ENCODE peak calls at places on chromosomes 5 and 9, in six cellular contexts. One of them, this sample, is unnamed.

GRCh38 chr5:73853091-73853490 is 227.1 kb downstream of the ARHGEF28 start:
- DNase-seq in right lobe of liver: no peak
- DNase-seq in prostate gland: no peak
- DNase-seq in adrenal gland: peak
- DNase-seq in sigmoid colon: no peak
- DNase-seq in IMR-90: peak
- DNase-seq in this sample: no peak

GRCh38 chr5:103466494-103466893 is 96.1 kb downstream of the NUDT12 start:
- DNase-seq in IMR-90: peak
- DNase-seq in adrenal gland: peak
- DNase-seq in right lobe of liver: no peak
- DNase-seq in sigmoid colon: no peak
- DNase-seq in prostate gland: no peak
- DNase-seq in this sample: no peak

GRCh38 chr5:95283761-95284511 is 958 bp downstream of the MCTP1 start:
- DNase-seq in right lobe of liver: no peak
- DNase-seq in sigmoid colon: no peak
- DNase-seq in prostate gland: no peak
- DNase-seq in adrenal gland: peak
- DNase-seq in IMR-90: no peak
- DNase-seq in this sample: no peak

GRCh38 chr9:130471411-130472183 is 26.8 kb downstream of the ASS1 start:
- DNase-seq in right lobe of liver: no peak
- DNase-seq in IMR-90: no peak
- DNase-seq in adrenal gland: no peak
- DNase-seq in sigmoid colon: no peak
- DNase-seq in prostate gland: no peak
- DNase-seq in this sample: no peak

GRCh38 chr5:125337222-125337768 is 590.9 kb upstream of the ZNF608 start:
- DNase-seq in right lobe of liver: no peak
- DNase-seq in sigmoid colon: no peak
- DNase-seq in IMR-90: peak
- DNase-seq in prostate gland: no peak
- DNase-seq in adrenal gland: no peak
- DNase-seq in this sample: no peak

GRCh38 chr9:121808781-121809180 is 157.3 kb downstream of the DAB2IP start:
- DNase-seq in right lobe of liver: no peak
- DNase-seq in prostate gland: no peak
- DNase-seq in adrenal gland: no peak
- DNase-seq in IMR-90: no peak
- DNase-seq in sigmoid colon: no peak
- DNase-seq in this sample: no peak

GRCh38 chr5:177111720-177112394 is 21.7 kb upstream of the NSD1 start:
- DNase-seq in right lobe of liver: peak
- DNase-seq in sigmoid colon: no peak
- DNase-seq in IMR-90: peak
- DNase-seq in prostate gland: no peak
- DNase-seq in adrenal gland: peak
- DNase-seq in this sample: peak

GRCh38 chr9:115540091-115540490 is 422.1 kb upstream of the TNC start:
- DNase-seq in adrenal gland: no peak
- DNase-seq in prostate gland: no peak
- DNase-seq in IMR-90: peak
- DNase-seq in right lobe of liver: no peak
- DNase-seq in sigmoid colon: no peak
- DNase-seq in this sample: no peak

GRCh38 chr9:93039456-93039855 is 19.0 kb upstream of the SUSD3 start:
- DNase-seq in prostate gland: no peak
- DNase-seq in IMR-90: no peak
- DNase-seq in right lobe of liver: no peak
- DNase-seq in adrenal gland: no peak
- DNase-seq in sigmoid colon: no peak
- DNase-seq in this sample: no peak

GRCh38 chr9:127692071-127692470 is 14.7 kb upstream of the CFAP157 start:
- DNase-seq in prostate gland: no peak
- DNase-seq in right lobe of liver: no peak
- DNase-seq in IMR-90: no peak
- DNase-seq in sigmoid colon: no peak
- DNase-seq in adrenal gland: no peak
- DNase-seq in this sample: no peak

GRCh38 chr9:21696411-21696865 is 106.0 kb upstream of the MTAP start:
- DNase-seq in IMR-90: no peak
- DNase-seq in prostate gland: no peak
- DNase-seq in right lobe of liver: no peak
- DNase-seq in sigmoid colon: no peak
- DNase-seq in adrenal gland: no peak
- DNase-seq in this sample: no peak

GRCh38 chr9:126126012-126126411 is 200.6 kb upstream of the MVB12B start:
- DNase-seq in adrenal gland: no peak
- DNase-seq in IMR-90: no peak
- DNase-seq in prostate gland: no peak
- DNase-seq in sigmoid colon: no peak
- DNase-seq in right lobe of liver: no peak
- DNase-seq in this sample: no peak

GRCh38 chr9:130058154-130058553 is 4.4 kb downstream of the GPR107 start:
- DNase-seq in adrenal gland: no peak
- DNase-seq in prostate gland: no peak
- DNase-seq in right lobe of liver: no peak
- DNase-seq in IMR-90: no peak
- DNase-seq in sigmoid colon: peak
- DNase-seq in this sample: no peak

GRCh38 chr9:113514061-113514460 is 50.5 kb downstream of the RGS3 start:
- DNase-seq in right lobe of liver: no peak
- DNase-seq in prostate gland: no peak
- DNase-seq in sigmoid colon: no peak
- DNase-seq in adrenal gland: no peak
- DNase-seq in IMR-90: no peak
- DNase-seq in this sample: no peak

GRCh38 chr9:11946521-11946920 is 746.7 kb upstream of the TYRP1 start:
- DNase-seq in IMR-90: no peak
- DNase-seq in right lobe of liver: no peak
- DNase-seq in adrenal gland: no peak
- DNase-seq in prostate gland: no peak
- DNase-seq in sigmoid colon: no peak
- DNase-seq in this sample: no peak

GRCh38 chr9:70093944-70094343 is 50.3 kb downstream of the MAMDC2 start:
- DNase-seq in right lobe of liver: no peak
- DNase-seq in prostate gland: no peak
- DNase-seq in adrenal gland: no peak
- DNase-seq in sigmoid colon: no peak
- DNase-seq in IMR-90: no peak
- DNase-seq in this sample: no peak

GRCh38 chr5:124981901-124982300 is 235.5 kb upstream of the ZNF608 start:
- DNase-seq in adrenal gland: no peak
- DNase-seq in right lobe of liver: no peak
- DNase-seq in prostate gland: no peak
- DNase-seq in sigmoid colon: no peak
- DNase-seq in IMR-90: no peak
- DNase-seq in this sample: no peak

GRCh38 chr5:99019812-99020697 is 91.2 kb upstream of the CHD1 start:
- DNase-seq in right lobe of liver: no peak
- DNase-seq in sigmoid colon: no peak
- DNase-seq in adrenal gland: no peak
- DNase-seq in prostate gland: no peak
- DNase-seq in IMR-90: peak
- DNase-seq in this sample: no peak

GRCh38 chr5:34657550-34657921 is 1.4 kb downstream of the RAI14 start:
- DNase-seq in sigmoid colon: peak
- DNase-seq in right lobe of liver: no peak
- DNase-seq in prostate gland: no peak
- DNase-seq in adrenal gland: peak
- DNase-seq in IMR-90: peak
- DNase-seq in this sample: no peak

GRCh38 chr5:178313316-178313715 is 80.7 kb upstream of the PHYKPL start:
- DNase-seq in adrenal gland: no peak
- DNase-seq in prostate gland: no peak
- DNase-seq in right lobe of liver: no peak
- DNase-seq in sigmoid colon: peak
- DNase-seq in IMR-90: no peak
- DNase-seq in this sample: no peak

GRCh38 chr5:149135536-149136201 is 5.6 kb upstream of the ABLIM3 start:
- DNase-seq in IMR-90: peak
- DNase-seq in adrenal gland: peak
- DNase-seq in prostate gland: no peak
- DNase-seq in right lobe of liver: peak
- DNase-seq in sigmoid colon: no peak
- DNase-seq in this sample: no peak

GRCh38 chr5:81626524-81626923 is 124.4 kb downstream of the SSBP2 start:
- DNase-seq in sigmoid colon: no peak
- DNase-seq in adrenal gland: peak
- DNase-seq in prostate gland: no peak
- DNase-seq in IMR-90: peak
- DNase-seq in right lobe of liver: no peak
- DNase-seq in this sample: no peak

DNA sequence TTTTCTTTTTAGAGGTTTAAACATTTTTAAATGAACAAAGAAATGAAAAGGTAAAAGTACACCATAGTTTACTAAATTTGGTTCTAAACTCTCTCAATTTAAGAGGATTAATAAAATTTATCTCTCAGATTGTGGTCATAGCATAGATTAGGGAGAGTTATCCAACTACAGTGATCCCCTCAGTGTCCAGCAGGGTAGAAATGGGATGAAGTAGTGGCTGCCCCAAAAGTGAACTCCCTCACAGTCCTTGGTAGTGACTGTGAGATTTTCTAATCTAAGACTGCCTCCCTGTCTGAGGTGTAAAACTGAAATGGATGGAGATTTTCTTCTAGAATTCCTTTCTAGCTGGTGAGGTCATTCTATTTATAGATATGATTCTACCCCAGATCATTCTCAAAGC is 455.5 kb downstream of the ACTL7B start:
- DNase-seq in sigmoid colon: no peak
- DNase-seq in adrenal gland: no peak
- DNase-seq in IMR-90: no peak
- DNase-seq in right lobe of liver: no peak
- DNase-seq in prostate gland: no peak
- DNase-seq in this sample: no peak
- TF ChIP-seq CTCF in sigmoid colon: no peak
- TF ChIP-seq CTCF in adrenal gland: no peak
- TF ChIP-seq CTCF in IMR-90: no peak
- TF ChIP-seq CTCF in right lobe of liver: no peak
- TF ChIP-seq CTCF in prostate gland: no peak
- TF ChIP-seq CTCF in this sample: no peak

GRCh38 chr9:111483419-111483861 is 743 bp downstream of the ECPAS start:
- DNase-seq in adrenal gland: no peak
- DNase-seq in right lobe of liver: no peak
- DNase-seq in IMR-90: no peak
- DNase-seq in prostate gland: no peak
- DNase-seq in sigmoid colon: no peak
- DNase-seq in this sample: no peak
- H3K4me3 ChIP-seq in adrenal gland: peak
- H3K4me3 ChIP-seq in right lobe of liver: peak
- H3K4me3 ChIP-seq in IMR-90: peak
- H3K4me3 ChIP-seq in prostate gland: peak
- H3K4me3 ChIP-seq in sigmoid colon: peak
- H3K4me3 ChIP-seq in this sample: peak

GRCh38 chr9:124660341-124660801 is 110.7 kb downstream of the NR6A1 start:
- DNase-seq in right lobe of liver: no peak
- DNase-seq in prostate gland: no peak
- DNase-seq in IMR-90: peak
- DNase-seq in adrenal gland: peak
- DNase-seq in sigmoid colon: no peak
- DNase-seq in this sample: no peak

GRCh38 chr9:124659099-124659659 is 111.9 kb downstream of the NR6A1 start:
- DNase-seq in prostate gland: peak
- DNase-seq in sigmoid colon: peak
- DNase-seq in IMR-90: peak
- DNase-seq in adrenal gland: peak
- DNase-seq in right lobe of liver: peak
- DNase-seq in this sample: peak

GRCh38 chr9:124657526-124657925 is 113.6 kb downstream of the NR6A1 start:
- DNase-seq in sigmoid colon: no peak
- DNase-seq in IMR-90: no peak
- DNase-seq in right lobe of liver: no peak
- DNase-seq in prostate gland: no peak
- DNase-seq in adrenal gland: no peak
- DNase-seq in this sample: no peak

GRCh38 chr9:124661184-124661755 is 109.8 kb downstream of the NR6A1 start:
- DNase-seq in right lobe of liver: no peak
- DNase-seq in sigmoid colon: no peak
- DNase-seq in IMR-90: peak
- DNase-seq in prostate gland: no peak
- DNase-seq in adrenal gland: no peak
- DNase-seq in this sample: no peak

DNA sequence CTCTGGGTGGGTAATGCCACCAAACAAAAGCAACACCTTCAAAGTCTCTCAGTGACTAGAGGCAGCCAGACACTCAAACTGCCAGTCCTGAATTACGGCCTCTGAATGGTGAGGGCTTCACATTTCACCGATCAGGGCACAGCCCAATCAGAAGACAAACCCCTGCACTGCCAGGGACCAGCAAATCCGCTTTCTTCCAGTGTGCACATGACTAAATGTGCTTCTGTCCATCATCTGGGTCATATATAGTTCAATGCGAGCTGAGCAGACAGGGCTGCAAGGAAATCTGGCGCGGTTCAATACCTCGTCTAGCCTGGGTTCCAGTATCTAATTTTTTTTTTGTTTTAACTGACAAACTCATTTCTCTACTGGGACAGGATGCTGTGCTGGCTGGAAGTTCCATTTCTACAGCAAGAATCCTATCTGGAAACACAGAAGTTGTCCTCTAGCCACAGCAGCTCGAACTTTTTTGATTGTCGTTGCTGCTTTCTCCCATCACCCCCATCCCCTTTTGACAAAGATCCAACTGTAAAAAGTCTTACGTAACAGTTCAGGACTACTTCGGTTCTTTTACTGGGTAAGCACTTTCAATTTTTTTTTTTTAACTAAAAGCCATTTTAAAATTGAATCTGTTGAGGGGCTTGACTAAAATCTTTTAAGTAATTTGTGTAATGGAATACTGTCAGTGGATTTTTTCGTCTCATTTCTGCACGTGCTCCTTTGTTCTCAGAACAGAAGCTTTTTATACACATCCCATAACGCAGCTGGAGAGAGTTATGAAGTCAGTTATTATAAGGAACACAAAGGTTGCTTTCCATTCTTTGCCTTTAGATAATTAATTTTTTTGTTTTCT is 112.7 kb downstream of the NR6A1 start:
- DNase-seq in IMR-90: peak
- DNase-seq in prostate gland: peak
- DNase-seq in sigmoid colon: peak
- DNase-seq in adrenal gland: peak
- DNase-seq in right lobe of liver: peak
- DNase-seq in this sample: peak
- TF ChIP-seq POLR2A in IMR-90: peak
- TF ChIP-seq POLR2A in prostate gland: peak
- TF ChIP-seq POLR2A in sigmoid colon: no peak
- TF ChIP-seq POLR2A in adrenal gland: peak
- TF ChIP-seq POLR2A in right lobe of liver: peak
- TF ChIP-seq POLR2A in this sample: no peak

DNA sequence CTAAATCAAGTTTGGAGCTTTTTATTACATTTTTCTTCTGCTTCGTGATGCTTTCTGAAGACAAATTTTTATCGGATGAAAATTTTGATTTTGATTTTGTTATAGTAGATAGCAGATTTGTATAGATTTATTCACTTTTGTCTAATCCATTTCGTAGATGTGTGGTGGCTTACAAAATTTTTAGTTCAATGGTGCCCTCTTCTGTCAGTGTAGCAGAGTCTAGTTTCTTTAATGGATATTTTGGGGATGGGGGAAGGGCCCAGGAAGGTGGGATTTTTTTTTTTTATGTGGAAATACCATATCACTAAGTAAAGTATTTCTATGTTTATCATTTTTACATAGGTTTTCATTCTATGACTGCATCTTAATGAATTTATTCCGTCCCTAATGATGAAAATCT is 259.9 kb upstream of the TARS1 start:
- DNase-seq in prostate gland: no peak
- DNase-seq in sigmoid colon: no peak
- DNase-seq in IMR-90: peak
- DNase-seq in adrenal gland: no peak
- DNase-seq in right lobe of liver: no peak
- DNase-seq in this sample: no peak
- TF ChIP-seq CTCF in prostate gland: peak
- TF ChIP-seq CTCF in sigmoid colon: no peak
- TF ChIP-seq CTCF in IMR-90: peak
- TF ChIP-seq CTCF in adrenal gland: peak
- TF ChIP-seq CTCF in right lobe of liver: peak
- TF ChIP-seq CTCF in this sample: no peak

This sample was measured in lower leg skin.